ENCODE peak calls at places on chromosomes 12 and 14, in six cellular contexts. One of them, this sample, is unnamed.

GRCh38 chr14:83294941-83295340 is 1761.3 kb upstream of the SEL1L start:
- DNase-seq in LNCaP clone FGC: no peak
- DNase-seq in kidney epithelial cell: no peak
- DNase-seq in GM12865: no peak
- DNase-seq in CD4-positive, alpha-beta memory T cell: no peak
- DNase-seq in CD8-positive, alpha-beta memory T cell: no peak
- DNase-seq in this sample: no peak

GRCh38 chr14:90629471-90629870 is 186.8 kb downstream of the TTC7B start:
- DNase-seq in CD4-positive, alpha-beta memory T cell: no peak
- DNase-seq in LNCaP clone FGC: no peak
- DNase-seq in kidney epithelial cell: no peak
- DNase-seq in GM12865: no peak
- DNase-seq in CD8-positive, alpha-beta memory T cell: no peak
- DNase-seq in this sample: no peak

GRCh38 chr12:26686438-26686837 is 146.6 kb downstream of the ITPR2 start:
- DNase-seq in GM12865: no peak
- DNase-seq in CD4-positive, alpha-beta memory T cell: no peak
- DNase-seq in kidney epithelial cell: no peak
- DNase-seq in CD8-positive, alpha-beta memory T cell: no peak
- DNase-seq in LNCaP clone FGC: peak; percentile 86
- DNase-seq in this sample: no peak

GRCh38 chr12:48966177-48966890 is 5.2 kb downstream of the WNT10B start:
- DNase-seq in CD8-positive, alpha-beta memory T cell: no peak
- DNase-seq in GM12865: no peak
- DNase-seq in CD4-positive, alpha-beta memory T cell: no peak
- DNase-seq in LNCaP clone FGC: no peak
- DNase-seq in kidney epithelial cell: no peak
- DNase-seq in this sample: no peak

GRCh38 chr12:57341275-57341990 is 89.4 kb downstream of the R3HDM2 start:
- DNase-seq in GM12865: no peak
- DNase-seq in CD4-positive, alpha-beta memory T cell: no peak
- DNase-seq in CD8-positive, alpha-beta memory T cell: no peak
- DNase-seq in LNCaP clone FGC: no peak
- DNase-seq in kidney epithelial cell: no peak
- DNase-seq in this sample: peak; percentile 34

GRCh38 chr14:44403194-44403593 is 103.9 kb downstream of the FSCB start:
- DNase-seq in LNCaP clone FGC: no peak
- DNase-seq in kidney epithelial cell: no peak
- DNase-seq in CD4-positive, alpha-beta memory T cell: no peak
- DNase-seq in CD8-positive, alpha-beta memory T cell: no peak
- DNase-seq in GM12865: no peak
- DNase-seq in this sample: no peak

GRCh38 chr14:54121461-54121860 is 164.8 kb upstream of the BMP4 start:
- DNase-seq in CD4-positive, alpha-beta memory T cell: no peak
- DNase-seq in LNCaP clone FGC: no peak
- DNase-seq in CD8-positive, alpha-beta memory T cell: no peak
- DNase-seq in GM12865: no peak
- DNase-seq in kidney epithelial cell: no peak
- DNase-seq in this sample: no peak

GRCh38 chr12:131700271-131700670 is 10.6 kb upstream of the SFSWAP start:
- DNase-seq in CD8-positive, alpha-beta memory T cell: no peak
- DNase-seq in CD4-positive, alpha-beta memory T cell: no peak
- DNase-seq in kidney epithelial cell: no peak
- DNase-seq in LNCaP clone FGC: no peak
- DNase-seq in GM12865: no peak
- DNase-seq in this sample: no peak

GRCh38 chr14:59189281-59189821 is 884 bp downstream of the DAAM1 start:
- DNase-seq in CD8-positive, alpha-beta memory T cell: peak; percentile 39
- DNase-seq in CD4-positive, alpha-beta memory T cell: no peak
- DNase-seq in GM12865: peak; percentile 40
- DNase-seq in kidney epithelial cell: no peak
- DNase-seq in LNCaP clone FGC: no peak
- DNase-seq in this sample: peak; percentile 31

GRCh38 chr12:127928615-127929014 is 338.4 kb upstream of the TMEM132C start:
- DNase-seq in CD8-positive, alpha-beta memory T cell: no peak
- DNase-seq in CD4-positive, alpha-beta memory T cell: no peak
- DNase-seq in GM12865: no peak
- DNase-seq in kidney epithelial cell: no peak
- DNase-seq in LNCaP clone FGC: no peak
- DNase-seq in this sample: no peak

GRCh38 chr12:127928178-127928577 is 338.8 kb upstream of the TMEM132C start:
- DNase-seq in LNCaP clone FGC: no peak
- DNase-seq in CD4-positive, alpha-beta memory T cell: no peak
- DNase-seq in kidney epithelial cell: no peak
- DNase-seq in CD8-positive, alpha-beta memory T cell: no peak
- DNase-seq in GM12865: no peak
- DNase-seq in this sample: no peak

GRCh38 chr12:127929172-127929571 is 337.8 kb upstream of the TMEM132C start:
- DNase-seq in kidney epithelial cell: no peak
- DNase-seq in LNCaP clone FGC: no peak
- DNase-seq in CD8-positive, alpha-beta memory T cell: no peak
- DNase-seq in CD4-positive, alpha-beta memory T cell: no peak
- DNase-seq in GM12865: no peak
- DNase-seq in this sample: no peak

GRCh38 chr12:127923501-127923900 is 343.5 kb upstream of the TMEM132C start:
- DNase-seq in kidney epithelial cell: no peak
- DNase-seq in CD8-positive, alpha-beta memory T cell: no peak
- DNase-seq in CD4-positive, alpha-beta memory T cell: no peak
- DNase-seq in LNCaP clone FGC: no peak
- DNase-seq in GM12865: no peak
- DNase-seq in this sample: no peak

DNA sequence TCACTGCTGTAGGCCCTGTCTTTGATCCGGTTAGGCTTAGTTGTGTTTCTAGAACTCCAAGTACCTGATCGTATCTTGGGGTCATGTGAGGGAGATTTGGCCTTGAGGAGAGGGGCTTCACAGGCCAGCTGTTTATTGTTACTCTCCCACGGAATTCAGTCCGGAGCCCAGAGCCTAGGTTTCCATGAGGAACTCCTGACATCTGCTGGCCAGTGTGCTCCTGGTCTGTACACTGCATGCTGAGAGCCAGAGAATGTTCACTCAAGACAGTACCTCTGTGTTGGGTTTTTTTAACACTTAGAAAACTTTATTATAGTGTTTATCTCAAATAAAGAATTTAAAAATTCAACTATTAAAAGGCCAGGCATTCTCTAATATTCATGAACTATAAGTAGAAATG is 341.0 kb upstream of the TMEM132C start:
- DNase-seq in kidney epithelial cell: no peak
- DNase-seq in LNCaP clone FGC: no peak
- DNase-seq in CD4-positive, alpha-beta memory T cell: no peak
- DNase-seq in GM12865: no peak
- DNase-seq in CD8-positive, alpha-beta memory T cell: no peak
- DNase-seq in this sample: no peak
- H3K4me3 ChIP-seq in kidney epithelial cell: no peak overlapping the region
- H3K4me3 ChIP-seq in LNCaP clone FGC: no peak overlapping the region
- H3K4me3 ChIP-seq in CD4-positive, alpha-beta memory T cell: no peak overlapping the region
- H3K4me3 ChIP-seq in GM12865: no peak overlapping the region
- H3K4me3 ChIP-seq in CD8-positive, alpha-beta memory T cell: no peak overlapping the region
- H3K4me3 ChIP-seq in this sample: no peak overlapping the region

GRCh38 chr14:73238262-73238852 is 1.1 kb downstream of the PAPLN start:
- DNase-seq in CD4-positive, alpha-beta memory T cell: no peak
- DNase-seq in kidney epithelial cell: peak; percentile 67
- DNase-seq in GM12865: no peak
- DNase-seq in CD8-positive, alpha-beta memory T cell: no peak
- DNase-seq in LNCaP clone FGC: peak; percentile 46
- DNase-seq in this sample: peak; percentile 76

GRCh38 chr14:73237786-73238261 is 518 bp downstream of the PAPLN start:
- DNase-seq in CD4-positive, alpha-beta memory T cell: no peak
- DNase-seq in LNCaP clone FGC: no peak
- DNase-seq in CD8-positive, alpha-beta memory T cell: no peak
- DNase-seq in GM12865: no peak
- DNase-seq in kidney epithelial cell: no peak
- DNase-seq in this sample: no peak

GRCh38 chr14:73240816-73241480 is 3.6 kb downstream of the PAPLN start:
- DNase-seq in GM12865: peak; percentile 24
- DNase-seq in LNCaP clone FGC: no peak
- DNase-seq in kidney epithelial cell: no peak
- DNase-seq in CD8-positive, alpha-beta memory T cell: no peak
- DNase-seq in CD4-positive, alpha-beta memory T cell: no peak
- DNase-seq in this sample: no peak

GRCh38 chr14:73238941-73239340 is 1.6 kb downstream of the PAPLN start:
- DNase-seq in GM12865: no peak
- DNase-seq in CD8-positive, alpha-beta memory T cell: no peak
- DNase-seq in LNCaP clone FGC: no peak
- DNase-seq in kidney epithelial cell: no peak
- DNase-seq in CD4-positive, alpha-beta memory T cell: no peak
- DNase-seq in this sample: no peak

GRCh38 chr14:73239463-73240241 is 2.3 kb downstream of the PAPLN start:
- DNase-seq in CD4-positive, alpha-beta memory T cell: no peak
- DNase-seq in GM12865: no peak
- DNase-seq in kidney epithelial cell: no peak
- DNase-seq in CD8-positive, alpha-beta memory T cell: no peak
- DNase-seq in LNCaP clone FGC: peak; percentile 10
- DNase-seq in this sample: peak; percentile 32
- H3K4me3 ChIP-seq in CD4-positive, alpha-beta memory T cell: no peak overlapping the region
- H3K4me3 ChIP-seq in GM12865: no peak overlapping the region
- H3K4me3 ChIP-seq in kidney epithelial cell: peak overlapping the region; percentile 15
- H3K4me3 ChIP-seq in CD8-positive, alpha-beta memory T cell: no peak overlapping the region
- H3K4me3 ChIP-seq in LNCaP clone FGC: no peak overlapping the region
- H3K4me3 ChIP-seq in this sample: no peak overlapping the region

DNA sequence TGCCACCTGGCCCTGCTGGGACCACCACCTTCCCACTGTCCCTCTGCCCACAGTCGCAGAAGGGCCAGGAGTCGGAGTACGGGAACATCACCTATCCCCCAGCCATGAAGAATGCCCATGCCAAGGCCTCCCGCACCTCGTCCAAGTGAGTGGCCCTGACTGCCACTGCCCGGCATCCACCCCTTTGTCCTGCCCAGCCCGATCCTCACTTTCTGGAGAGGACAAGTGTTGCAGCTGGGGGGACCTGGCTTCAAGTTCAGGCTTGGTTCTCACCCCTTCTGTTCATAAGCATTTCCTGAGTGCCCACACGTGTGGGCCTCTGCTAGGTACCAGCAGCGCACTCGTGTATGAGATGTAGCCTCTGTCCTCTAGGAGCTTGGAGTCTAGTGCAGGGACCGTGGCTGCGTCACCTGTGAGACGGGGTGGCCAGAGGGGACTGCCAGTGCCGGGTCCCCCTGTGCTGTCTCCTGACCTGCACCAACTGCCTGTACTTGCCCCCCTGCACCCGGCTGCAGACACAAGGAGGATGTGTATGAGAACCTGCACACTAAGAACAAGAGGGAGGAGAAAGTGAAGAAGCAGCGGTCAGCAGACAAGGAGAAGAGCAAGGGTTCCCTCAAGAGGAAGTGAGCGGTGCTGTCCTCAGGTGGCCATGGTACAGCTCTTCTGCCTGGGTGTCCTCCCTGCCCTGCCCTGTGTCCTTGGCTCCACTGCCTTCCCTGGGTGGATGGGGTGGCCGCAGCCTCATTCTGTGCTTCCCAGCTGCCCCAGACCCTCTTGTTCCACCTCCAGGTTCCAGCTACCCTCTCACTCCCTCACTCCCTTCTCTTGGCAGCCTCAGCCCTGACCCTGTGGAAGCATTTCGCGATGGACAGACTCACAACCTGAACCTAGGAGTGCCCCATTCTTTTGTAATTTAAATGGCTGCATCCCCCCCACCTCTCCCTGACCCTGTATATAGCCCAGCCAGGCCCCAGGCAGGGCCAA is 9.4 kb downstream of the PTPN6 start:
- DNase-seq in CD4-positive, alpha-beta memory T cell: no peak
- DNase-seq in CD8-positive, alpha-beta memory T cell: peak; percentile 53
- DNase-seq in GM12865: peak; percentile 86
- DNase-seq in kidney epithelial cell: no peak
- DNase-seq in LNCaP clone FGC: no peak
- DNase-seq in this sample: no peak
- H3K4me3 ChIP-seq in CD4-positive, alpha-beta memory T cell: peak overlapping the region; percentile 10
- H3K4me3 ChIP-seq in CD8-positive, alpha-beta memory T cell: peak overlapping the region; percentile 4
- H3K4me3 ChIP-seq in GM12865: peak overlapping the region; percentile 76
- H3K4me3 ChIP-seq in kidney epithelial cell: no peak overlapping the region
- H3K4me3 ChIP-seq in LNCaP clone FGC: no peak overlapping the region
- H3K4me3 ChIP-seq in this sample: no peak overlapping the region

GRCh38 chr12:9754097-9754964 is 6.4 kb downstream of the CD69 start:
- DNase-seq in GM12865: no peak
- DNase-seq in kidney epithelial cell: no peak
- DNase-seq in CD8-positive, alpha-beta memory T cell: no peak
- DNase-seq in CD4-positive, alpha-beta memory T cell: no peak
- DNase-seq in LNCaP clone FGC: no peak
- DNase-seq in this sample: no peak

GRCh38 chr12:9753042-9753820 is 7.5 kb downstream of the CD69 start:
- DNase-seq in CD8-positive, alpha-beta memory T cell: no peak
- DNase-seq in CD4-positive, alpha-beta memory T cell: no peak
- DNase-seq in kidney epithelial cell: no peak
- DNase-seq in LNCaP clone FGC: no peak
- DNase-seq in GM12865: no peak
- DNase-seq in this sample: no peak

GRCh38 chr12:9751204-9752144 is 9.2 kb downstream of the CD69 start:
- DNase-seq in CD4-positive, alpha-beta memory T cell: peak; percentile 48
- DNase-seq in LNCaP clone FGC: no peak
- DNase-seq in CD8-positive, alpha-beta memory T cell: peak; percentile 40
- DNase-seq in GM12865: peak; percentile 43
- DNase-seq in kidney epithelial cell: no peak
- DNase-seq in this sample: peak; percentile 11

GRCh38 chr12:9752145-9752717 is 8.5 kb downstream of the CD69 start:
- DNase-seq in CD8-positive, alpha-beta memory T cell: no peak
- DNase-seq in kidney epithelial cell: no peak
- DNase-seq in LNCaP clone FGC: no peak
- DNase-seq in CD4-positive, alpha-beta memory T cell: no peak
- DNase-seq in GM12865: no peak
- DNase-seq in this sample: no peak

GRCh38 chr12:9750276-9751203 is 10.2 kb downstream of the CD69 start:
- DNase-seq in LNCaP clone FGC: no peak
- DNase-seq in CD4-positive, alpha-beta memory T cell: peak; percentile 75
- DNase-seq in GM12865: peak; percentile 82
- DNase-seq in kidney epithelial cell: no peak
- DNase-seq in CD8-positive, alpha-beta memory T cell: peak; percentile 75
- DNase-seq in this sample: peak; percentile 30
- H3K4me3 ChIP-seq in LNCaP clone FGC: no peak overlapping the region
- H3K4me3 ChIP-seq in CD4-positive, alpha-beta memory T cell: no peak overlapping the region
- H3K4me3 ChIP-seq in GM12865: no peak overlapping the region
- H3K4me3 ChIP-seq in kidney epithelial cell: no peak overlapping the region
- H3K4me3 ChIP-seq in CD8-positive, alpha-beta memory T cell: no peak overlapping the region
- H3K4me3 ChIP-seq in this sample: no peak overlapping the region

DNA sequence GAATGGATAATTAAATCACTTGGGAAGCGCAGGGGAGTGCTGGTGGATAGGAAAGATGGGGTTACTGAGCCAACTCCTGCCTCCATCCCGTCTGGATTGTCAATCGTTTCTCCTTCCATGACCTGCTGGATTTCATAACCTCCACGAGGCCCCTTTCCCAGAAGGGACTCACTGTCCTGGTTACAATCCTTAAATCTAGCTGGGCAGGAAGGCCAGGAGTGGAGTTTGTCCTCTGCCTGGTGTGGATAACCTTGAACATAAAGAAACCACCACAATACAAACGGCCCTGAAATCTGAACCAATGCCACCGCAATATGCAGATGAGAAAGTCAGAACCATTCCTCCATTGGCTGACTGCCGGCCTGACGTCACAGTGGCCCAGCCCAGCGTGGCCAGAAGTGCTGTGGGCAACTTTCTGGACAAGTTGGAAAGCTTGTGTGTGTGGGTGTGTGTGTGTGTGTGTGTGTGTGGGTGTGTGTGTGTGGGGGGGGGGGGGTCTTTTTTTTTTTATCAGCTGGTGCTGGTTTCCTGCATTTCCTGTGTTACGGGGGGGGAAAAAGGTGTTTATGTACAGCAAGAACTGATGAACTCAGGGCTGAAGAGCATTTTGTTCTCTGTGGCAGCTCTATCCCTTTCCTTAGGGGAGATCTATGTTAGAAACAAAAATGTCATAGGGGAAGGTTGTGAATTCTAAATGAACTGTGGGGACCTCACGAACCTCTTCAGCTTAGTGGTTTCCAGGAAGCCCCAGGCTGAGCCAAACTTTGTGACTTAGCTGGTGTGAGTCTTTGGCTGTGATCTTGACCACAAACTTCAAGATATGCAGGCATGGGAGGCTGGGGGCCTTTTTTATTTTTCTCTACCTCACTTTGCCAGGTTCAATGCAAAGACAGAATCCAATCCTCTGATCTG is 81.6 kb upstream of the MED13L start:
- DNase-seq in CD4-positive, alpha-beta memory T cell: peak; percentile 63
- DNase-seq in CD8-positive, alpha-beta memory T cell: peak; percentile 66
- DNase-seq in LNCaP clone FGC: peak; percentile 62
- DNase-seq in GM12865: peak; percentile 77
- DNase-seq in kidney epithelial cell: peak; percentile 84
- DNase-seq in this sample: peak; percentile 75
- H3K4me3 ChIP-seq in CD4-positive, alpha-beta memory T cell: peak overlapping the region; percentile 38
- H3K4me3 ChIP-seq in CD8-positive, alpha-beta memory T cell: peak overlapping the region; percentile 48
- H3K4me3 ChIP-seq in LNCaP clone FGC: no peak overlapping the region
- H3K4me3 ChIP-seq in GM12865: no peak overlapping the region
- H3K4me3 ChIP-seq in kidney epithelial cell: no peak overlapping the region
- H3K4me3 ChIP-seq in this sample: no peak overlapping the region

This sample was measured in mammary epithelial cell.